ENCODE peak calls at places on chromosomes 4 and X, in seven cellular contexts. B, Z, S, C, F, P and W are unnamed samples.

GRCh38 chr4:8919651-8920288 is 48.1 kb upstream of the HMX1 start:
- DNase-seq in B (peak; percentile 4), Z (no peak), S (no peak), C (no peak), F (no peak), P (no peak), W (peak; percentile 54)

GRCh38 chrX:39167791-39168190 is 366.5 kb downstream of the MID1IP1 start:
- DNase-seq in B (no peak), Z (no peak), S (no peak), C (no peak), F (no peak), P (no peak), W (no peak)

GRCh38 chrX:102887687-102888086 is 49.4 kb upstream of the RAB40AL start:
- DNase-seq in B (no peak), Z (no peak), S (no peak), C (no peak), F (no peak), P (no peak), W (no peak)

GRCh38 chr4:79661196-79661595 is 253.2 kb upstream of the GK2 start:
- DNase-seq in B (no peak), Z (no peak), S (no peak), C (no peak), F (no peak), P (no peak), W (no peak)

GRCh38 chr4:53902786-53903185 is 161.6 kb downstream of the CHIC2 start:
- DNase-seq in B (no peak), Z (no peak), S (no peak), C (no peak), F (no peak), P (no peak), W (no peak)

GRCh38 chr4:183398298-183399129 is 45.9 kb upstream of the CDKN2AIP start:
- DNase-seq in B (peak; percentile 78), Z (peak; percentile 87), S (peak; percentile 94), C (peak; percentile 56), F (peak; percentile 74), P (peak; percentile 45), W (peak; percentile 93)

GRCh38 chr4:120865985-120866384 is 56.5 kb downstream of the PRDM5 start:
- DNase-seq in B (no peak), Z (peak; percentile 79), S (peak; percentile 49), C (no peak), F (no peak), P (no peak), W (no peak)

GRCh38 chrX:153946910-153947769 is 2.7 kb upstream of the RENBP start:
- DNase-seq in B (peak; percentile 86), Z (peak; percentile 85), S (peak; percentile 85), C (peak; percentile 64), F (peak; percentile 84), P (peak; percentile 70), W (peak; percentile 93)

GRCh38 chr4:185080545-185080944 is 62.3 kb downstream of the HELT start:
- DNase-seq in B (no peak), Z (no peak), S (no peak), C (no peak), F (no peak), P (no peak), W (no peak)

GRCh38 chrX:150581093-150581775 is 12.8 kb downstream of the MTM1 start:
- DNase-seq in B (no peak), Z (no peak), S (peak; percentile 74), C (no peak), F (no peak), P (no peak), W (no peak)

GRCh38 chrX:36898301-36898700 is 109.9 kb upstream of the FAM47C start:
- DNase-seq in B (peak; percentile 5), Z (peak; percentile 24), S (peak; percentile 0), C (no peak), F (no peak), P (no peak), W (no peak)
- TF ChIP-seq CTCF in B (peak; percentile 17), Z (peak; percentile 63), S (no peak), C (peak; percentile 43), F (peak; percentile 27), P (no peak), W (no peak)

GRCh38 chr4:147594107-147594506 is 23.1 kb upstream of the TMEM184C start:
- DNase-seq in B (no peak), Z (no peak), S (no peak), C (no peak), F (no peak), P (no peak), W (no peak)
- TF ChIP-seq CTCF in B (no peak), Z (peak; percentile 16), S (no peak), C (no peak), F (no peak), P (no peak), W (no peak)

DNA sequence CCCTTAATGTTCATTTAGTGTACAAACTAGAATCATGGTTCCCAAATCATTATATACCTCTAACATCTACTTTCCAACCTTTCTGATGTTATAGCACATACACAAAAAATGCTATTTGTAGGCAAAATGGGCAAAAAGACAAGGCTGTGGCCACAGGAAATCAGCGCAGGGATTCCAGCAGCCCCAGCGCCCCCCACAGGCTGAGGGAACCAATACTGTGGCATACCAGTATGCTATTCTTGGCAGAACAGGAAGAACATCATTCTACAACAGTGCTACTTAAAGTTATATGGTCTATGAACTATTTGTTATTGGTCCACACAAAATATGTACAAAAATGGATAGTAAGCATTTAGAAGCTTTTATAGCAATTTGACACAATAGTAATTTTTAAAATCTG is 25.3 kb downstream of the STEEP1 start:
- DNase-seq in B (no peak), Z (no peak), S (no peak), C (no peak), F (no peak), P (no peak), W (no peak)
- TF ChIP-seq CTCF in B (no peak), Z (peak; percentile 40), S (no peak), C (no peak), F (no peak), P (no peak), W (no peak)

DNA sequence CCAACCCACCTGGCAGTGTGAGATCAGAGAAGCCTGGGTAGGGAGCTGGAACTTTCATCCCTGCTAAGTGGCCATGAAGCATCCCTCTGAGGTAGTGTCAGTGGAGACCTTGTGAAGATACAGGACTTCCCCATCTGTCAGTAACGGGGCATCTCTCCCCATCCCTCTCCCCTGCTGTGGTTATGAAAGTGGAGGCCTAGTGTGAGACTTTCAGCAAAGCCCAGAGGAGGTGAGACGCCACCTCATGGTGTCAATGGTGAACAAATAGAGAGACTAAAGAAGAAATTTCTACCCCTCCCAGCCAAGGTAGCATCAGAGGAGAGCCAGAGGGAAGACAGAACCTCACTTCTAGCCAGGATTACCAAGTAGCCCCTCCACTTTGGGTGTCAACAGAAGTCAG is 150.2 kb downstream of the VEGFC start:
- DNase-seq in B (peak; percentile 10), Z (no peak), S (no peak), C (no peak), F (no peak), P (no peak), W (no peak)
- TF ChIP-seq CTCF in B (no peak), Z (no peak), S (no peak), C (no peak), F (no peak), P (no peak), W (no peak)

GRCh38 chrX:48726596-48726995 is 30.1 kb downstream of the SUV39H1 start:
- DNase-seq in B (no peak), Z (no peak), S (no peak), C (no peak), F (no peak), P (no peak), W (no peak)

DNA sequence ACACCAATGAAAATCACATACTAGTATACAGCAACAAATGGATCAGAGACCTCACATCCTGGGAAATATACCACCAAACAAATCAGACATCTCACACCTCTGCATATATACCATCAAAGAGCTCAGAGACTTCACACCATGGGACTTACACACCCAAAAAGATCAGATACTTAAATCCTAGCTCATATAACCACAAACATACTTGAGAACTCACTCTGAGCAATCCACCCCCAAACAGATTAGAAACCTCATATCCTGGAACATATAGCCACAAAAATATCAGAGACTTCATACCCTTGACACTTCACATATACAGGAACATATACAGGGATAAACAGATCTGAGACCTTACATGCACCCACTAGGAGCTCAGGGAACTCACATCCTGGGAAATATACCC is 32.1 kb downstream of the SUV39H1 start:
- DNase-seq in B (no peak), Z (no peak), S (no peak), C (no peak), F (no peak), P (no peak), W (no peak)
- TF ChIP-seq CTCF in B (no peak), Z (no peak), S (no peak), C (no peak), F (no peak), P (no peak), W (no peak)

GRCh38 chrX:135543924-135544323 is 23.5 kb downstream of the INTS6L start:
- DNase-seq in B (no peak), Z (peak; percentile 13), S (no peak), C (no peak), F (peak; percentile 30), P (no peak), W (no peak)

GRCh38 chrX:135549519-135549918 is 29.1 kb downstream of the INTS6L start:
- DNase-seq in B (no peak), Z (no peak), S (no peak), C (no peak), F (no peak), P (no peak), W (no peak)

GRCh38 chrX:135544338-135544948 is 24.0 kb downstream of the INTS6L start:
- DNase-seq in B (no peak), Z (no peak), S (no peak), C (no peak), F (peak; percentile 17), P (no peak), W (no peak)
- TF ChIP-seq CTCF in B (no peak), Z (no peak), S (no peak), C (no peak), F (no peak), P (no peak), W (no peak)

GRCh38 chr4:33065749-33066148 is 2345.6 kb downstream of the PCDH7 start:
- DNase-seq in B (no peak), Z (no peak), S (no peak), C (no peak), F (no peak), P (no peak), W (no peak)
- TF ChIP-seq CTCF in B (no peak), Z (no peak), S (no peak), C (no peak), F (no peak), P (no peak), W (no peak)

DNA sequence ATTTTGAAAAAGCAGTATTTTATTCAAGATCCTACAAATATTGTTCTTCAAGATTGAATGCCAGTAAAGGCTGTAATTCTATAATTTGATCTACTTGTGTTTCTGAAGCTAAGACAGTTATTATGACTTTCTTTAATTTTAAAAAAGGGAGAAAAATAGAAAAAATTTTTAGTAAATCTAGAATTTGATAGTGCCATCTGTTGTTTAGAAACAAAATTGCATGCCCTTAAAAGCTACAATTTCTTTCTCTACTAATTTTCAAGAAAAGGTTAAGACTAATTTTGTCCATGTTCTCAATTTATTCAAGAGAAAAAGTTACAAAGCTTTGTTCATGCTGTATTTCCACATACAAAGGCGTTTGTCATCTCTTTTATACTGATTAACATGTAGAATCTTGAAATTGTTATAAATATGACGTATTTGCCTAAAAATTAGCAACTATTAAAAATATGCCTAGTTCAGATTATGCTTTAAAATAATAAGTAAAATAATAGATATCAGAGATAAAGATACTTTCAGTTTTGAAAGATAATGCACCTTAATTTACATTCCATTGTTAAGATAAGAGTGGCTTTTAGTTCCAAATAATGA is 25.6 kb upstream of the MMRN1 start:
- DNase-seq in B (no peak), Z (no peak), S (peak; percentile 9), C (no peak), F (no peak), P (no peak), W (no peak)
- TF ChIP-seq CTCF in B (no peak), Z (peak; percentile 56), S (peak; percentile 28), C (peak; percentile 63), F (peak; percentile 41), P (peak; percentile 65), W (no peak)